ENCODE peak calls at places on chromosomes 6 and 20, in four cellular contexts. D is GM12878, O is K562, Y is SK-N-SH. I is an unnamed sample.

GRCh38 chr6:157517601-157518359 is 136.8 kb downstream of the ZDHHC14 start:
- DNase-seq in Y (no peak), O (no peak), D (no peak), I (no peak)

GRCh38 chr6:3915076-3915791 is 66.1 kb downstream of the FAM50B start:
- DNase-seq in Y (no peak), O (no peak), D (peak), I (no peak)

GRCh38 chr6:43150051-43150751 is 20.9 kb upstream of the SRF start:
- DNase-seq in O (no peak), Y (no peak), D (no peak), I (peak)

GRCh38 chr6:158799051-158799792 is 19.9 kb downstream of the EZR start:
- DNase-seq in D (no peak), O (no peak), Y (peak), I (peak)

GRCh38 chr6:131960371-131961133 is 9.4 kb upstream of the CCN2 start:
- DNase-seq in O (no peak), D (no peak), Y (no peak), I (peak)

GRCh38 chr6:16291739-16292138 is 53.4 kb downstream of the GMPR start:
- DNase-seq in D (no peak), Y (no peak), O (no peak), I (no peak)

GRCh38 chr6:160297310-160297709 is 38.7 kb upstream of the SLC22A2 start:
- DNase-seq in D (no peak), O (no peak), Y (no peak), I (no peak)

GRCh38 chr6:82364087-82365010 is 732 bp downstream of the TPBG start:
- DNase-seq in Y (peak), O (no peak), D (no peak), I (peak)

GRCh38 chr6:111276335-111276734 is 189.0 kb downstream of the SLC16A10 start:
- DNase-seq in O (no peak), Y (no peak), D (no peak), I (no peak)

GRCh38 chr6:147106759-147107401 is 97.3 kb upstream of the STXBP5 start:
- DNase-seq in D (no peak), Y (no peak), O (no peak), I (peak)

DNA sequence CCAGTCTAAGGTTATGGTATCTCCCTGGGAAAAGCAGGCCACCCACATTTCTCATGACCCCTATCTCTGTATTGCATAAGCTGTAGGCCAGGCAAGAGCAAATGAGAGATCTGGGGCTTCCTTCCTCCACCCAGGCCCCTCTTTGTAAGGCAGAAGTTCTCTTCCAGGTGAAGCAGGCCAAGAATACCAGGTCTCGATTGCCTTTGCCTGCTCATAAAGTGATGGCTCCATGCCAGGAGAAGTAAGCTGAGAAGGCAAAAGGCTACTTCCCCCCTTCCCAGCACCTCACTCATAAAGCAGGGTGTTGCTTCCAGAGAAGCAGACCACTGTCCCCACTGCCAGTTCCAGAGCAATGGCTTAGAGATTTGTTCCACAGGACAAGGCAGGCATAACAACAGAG is 144.2 kb upstream of the KCNK16 start:
- DNase-seq in Y (no peak), O (no peak), D (no peak), I (no peak)
- TF ChIP-seq RCOR1 in Y (no peak), O (no peak), D (no peak), I (no peak)

DNA sequence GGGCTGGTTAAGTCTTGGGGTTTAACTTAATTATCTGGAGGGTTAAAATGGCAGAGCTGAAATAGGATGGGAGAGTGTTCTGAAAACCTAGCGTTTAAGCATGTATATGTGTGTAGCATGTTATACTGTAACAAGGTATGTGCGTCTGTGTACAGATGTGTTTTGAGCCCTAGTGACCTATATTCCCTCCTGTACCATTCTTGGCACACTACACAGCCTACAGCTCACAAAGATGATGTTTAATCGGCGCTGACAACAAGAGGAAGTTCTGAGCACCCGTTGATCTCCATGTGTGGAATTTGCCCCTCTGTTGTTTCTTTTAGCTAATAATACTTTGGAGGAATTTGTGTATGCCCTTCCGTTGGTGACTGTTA is 1.4 kb downstream of the CARMIL1 start:
- DNase-seq in Y (no peak), O (no peak), D (no peak), I (no peak)
- H3K9ac ChIP-seq in Y (no peak), O (no peak), D (no peak), I (no peak)

DNA sequence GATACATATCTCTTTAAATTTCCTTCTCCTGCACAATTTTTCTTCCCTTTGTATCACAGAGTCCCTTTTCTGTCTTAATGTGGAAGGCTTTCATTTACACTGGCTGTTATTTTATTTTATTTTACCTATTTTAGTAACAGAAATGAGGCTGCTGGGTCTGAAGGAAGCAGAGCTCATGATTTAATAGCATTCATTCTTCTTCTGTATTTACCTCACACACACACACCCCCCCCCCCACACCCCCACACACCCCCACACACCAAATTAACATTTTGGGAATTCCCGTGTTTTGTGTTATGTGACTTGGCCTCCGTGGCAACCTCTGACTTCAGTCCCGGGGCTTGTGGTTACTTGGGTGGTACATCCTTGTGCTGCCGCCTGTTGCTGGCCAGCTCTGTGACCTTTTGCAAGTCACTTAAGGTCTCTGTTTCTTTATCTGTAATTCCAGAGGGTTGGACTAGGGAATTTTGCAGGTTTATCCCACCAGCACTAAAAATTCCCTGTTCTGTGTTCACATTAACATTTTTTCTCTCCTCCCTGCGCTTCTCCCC is 108.8 kb downstream of the TIAM2 start:
- DNase-seq in O (no peak), Y (no peak), D (no peak), I (no peak)
- TF ChIP-seq RCOR1 in O (no peak), Y (no peak), D (no peak), I (no peak)

GRCh38 chr20:2507464-2507863 is 1.3 kb downstream of the ZNF343 start:
- DNase-seq in Y (peak), D (no peak), O (no peak), I (peak)

GRCh38 chr20:2508631-2509467 is at the start of gene ZNF343:
- DNase-seq in D (peak), Y (peak), O (peak), I (peak)

GRCh38 chr20:2507875-2508630 is 662 bp downstream of the ZNF343 start:
- DNase-seq in O (peak), Y (peak), D (no peak), I (peak)

GRCh38 chr20:2509794-2510193 is 1.1 kb upstream of the ZNF343 start:
- DNase-seq in Y (no peak), O (no peak), D (no peak), I (no peak)

DNA sequence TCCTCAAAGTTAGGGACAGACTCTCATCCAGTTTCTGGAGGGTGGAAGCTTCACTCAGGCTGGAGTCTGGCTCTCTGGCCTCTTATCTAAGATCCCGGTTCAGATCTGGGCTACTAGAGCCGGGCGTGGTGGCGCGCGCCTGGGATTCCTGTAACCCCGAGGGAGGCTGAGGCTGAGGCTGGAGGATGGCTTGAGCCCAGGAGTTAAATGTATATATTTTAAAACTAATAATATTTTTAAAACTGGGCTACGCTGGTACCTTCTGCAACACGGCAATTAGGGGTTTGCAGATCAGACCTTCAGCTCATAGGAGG is 710 bp upstream of the ZNF343 start:
- DNase-seq in Y (no peak), O (no peak), D (no peak), I (no peak)
- H3K9ac ChIP-seq in Y (peak), O (peak), D (peak), I (peak)

DNA sequence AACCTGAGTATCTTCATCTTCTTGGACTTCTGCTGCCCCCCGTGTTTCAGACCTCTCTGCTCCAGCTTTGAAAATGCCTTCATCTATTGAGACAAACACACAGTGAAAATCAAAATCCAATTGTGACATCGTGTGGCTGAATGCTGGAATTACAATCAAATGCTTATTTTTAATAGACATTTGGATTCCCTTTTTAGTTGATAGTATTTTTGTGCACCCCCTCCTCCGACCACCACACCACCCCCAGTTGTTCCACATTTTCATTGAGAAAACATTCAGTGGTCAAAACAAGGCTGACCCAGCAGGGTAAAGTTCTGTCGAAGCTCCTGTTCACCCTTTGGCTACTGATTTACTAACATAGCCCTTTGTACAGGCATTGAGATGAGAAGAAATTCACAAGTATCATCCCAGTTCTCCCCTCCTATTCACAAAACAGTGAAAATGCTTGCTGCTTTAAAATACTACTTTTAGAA is 79.0 kb downstream of the NRSN1 start:
- DNase-seq in O (peak), Y (peak), D (peak), I (peak)
- TF ChIP-seq RCOR1 in O (no peak), Y (no peak), D (no peak), I (no peak)

DNA sequence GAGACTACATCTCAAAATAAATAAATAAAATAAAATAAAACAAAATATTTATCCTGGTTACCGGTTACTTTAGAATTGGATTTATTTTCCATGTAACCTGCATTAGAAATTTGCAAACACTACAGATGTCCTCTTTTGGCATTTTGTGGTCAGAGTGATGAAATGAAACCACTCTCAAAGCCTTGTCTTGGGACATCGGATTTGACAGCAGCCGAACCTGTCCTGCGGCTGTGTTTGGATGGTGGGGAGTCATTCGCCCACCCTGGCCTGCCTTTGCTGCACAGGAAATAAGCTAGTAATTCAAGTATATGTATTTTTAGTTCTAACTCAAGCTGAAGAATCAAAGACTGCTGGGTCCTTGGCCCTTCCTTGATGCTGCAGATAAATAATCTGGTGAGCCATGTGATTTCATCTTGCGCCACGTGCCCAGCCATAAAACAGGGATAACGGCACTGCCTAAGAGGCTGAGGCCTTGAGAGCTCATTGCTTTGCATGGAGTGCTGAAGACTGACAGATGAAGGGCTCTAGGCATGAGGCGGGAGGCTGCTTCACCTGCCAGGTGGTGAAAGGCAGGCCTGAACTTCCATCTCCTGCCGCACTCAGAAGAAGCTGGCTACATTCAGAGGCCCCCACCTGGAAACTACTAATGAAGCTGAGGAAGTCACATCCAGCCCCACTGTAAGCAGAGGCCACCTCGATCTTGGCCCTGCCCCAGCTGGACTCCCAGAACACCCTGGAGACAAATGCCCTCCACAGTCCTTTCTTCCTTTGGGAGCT is 76.9 kb downstream of the NOL4L start:
- DNase-seq in D (no peak), Y (no peak), O (no peak), I (no peak)
- H3K9ac ChIP-seq in D (no peak), Y (no peak), O (peak), I (no peak)

GRCh38 chr20:64080013-64080812 is at the start of gene OPRL1:
- DNase-seq in O (no peak), D (no peak), Y (no peak), I (no peak)

GRCh38 chr20:64078934-64079272 is 415 bp downstream of the RGS19 start:
- DNase-seq in Y (no peak), O (no peak), D (no peak), I (no peak)

GRCh38 chr20:64077876-64078551 is 1.3 kb downstream of the RGS19 start:
- DNase-seq in O (no peak), Y (no peak), D (no peak), I (no peak)

GRCh38 chr20:64080813-64081619 is 1.1 kb downstream of the OPRL1 start:
- DNase-seq in D (no peak), O (no peak), Y (no peak), I (no peak)

GRCh38 chr20:64079273-64080012 is at the start of gene RGS19:
- DNase-seq in O (peak), Y (peak), D (no peak), I (peak)
- TF ChIP-seq RCOR1 in O (peak), Y (no peak), D (no peak), I (no peak)